ENCODE peak calls at places on chromosomes 5 and 9, in seven cellular contexts. E is BJ, Z is NCI-H1105, C is HFFc6, V is neuronal stem cell, R is tibial nerve, N is sigmoid colon. L is an unnamed sample.

GRCh38 chr5:159220206-159220605 is 10.9 kb upstream of the RNF145 start:
- DNase-seq in E (no peak), Z (no peak), C (no peak), V (no peak), R (no peak), N (no peak), L (no peak)

GRCh38 chr9:87421734-87422133 is 75.9 kb upstream of the DAPK1 start:
- DNase-seq in E (no peak), Z (no peak), C (no peak), V (no peak), R (no peak), N (no peak), L (no peak)

GRCh38 chr5:35860686-35861085 is 4.0 kb downstream of the IL7R start:
- DNase-seq in E (no peak), Z (no peak), C (no peak), V (no peak), R (no peak), N (no peak), L (no peak)

GRCh38 chr5:54580997-54581741 is 63.6 kb downstream of the SNX18 start:
- DNase-seq in E (peak), Z (no peak), C (peak), V (no peak), R (no peak), N (no peak), L (no peak)

GRCh38 chr5:157855404-157855994 is 3.4 kb downstream of the CLINT1 start:
- DNase-seq in E (no peak), Z (no peak), C (peak), V (peak), R (no peak), N (peak), L (peak)

GRCh38 chr5:67315802-67316103 is 119.2 kb upstream of the CD180 start:
- DNase-seq in E (no peak), Z (no peak), C (no peak), V (no peak), R (no peak), N (no peak), L (no peak)

GRCh38 chr5:141513021-141513626 is 24.2 kb downstream of the PCDHGC5 start:
- DNase-seq in E (no peak), Z (peak), C (peak), V (peak), R (no peak), N (no peak), L (peak)

GRCh38 chr9:127204771-127205470 is 59.7 kb upstream of the GARNL3 start:
- DNase-seq in E (no peak), Z (no peak), C (peak), V (no peak), R (no peak), N (peak), L (no peak)

GRCh38 chr9:130174920-130175321 is 2.7 kb downstream of the NCS1 start:
- DNase-seq in E (no peak), Z (no peak), C (no peak), V (no peak), R (no peak), N (peak), L (peak)

GRCh38 chr5:1315709-1316587 is 21.1 kb upstream of the TERT start:
- DNase-seq in E (no peak), Z (peak), C (no peak), V (no peak), R (no peak), N (peak), L (peak)

GRCh38 chr9:131478421-131478868 is 24.3 kb upstream of the POMT1 start:
- DNase-seq in E (no peak), Z (peak), C (no peak), V (peak), R (no peak), N (no peak), L (no peak)

GRCh38 chr9:16321461-16322119 is 548.9 kb downstream of the BNC2 start:
- DNase-seq in E (no peak), Z (no peak), C (peak), V (no peak), R (no peak), N (peak), L (no peak)

GRCh38 chr5:143534764-143535159 is 131.3 kb upstream of the NR3C1 start:
- DNase-seq in E (no peak), Z (no peak), C (no peak), V (no peak), R (no peak), N (no peak), L (no peak)

GRCh38 chr9:69549310-69550202 is 122.6 kb downstream of the APBA1 start:
- DNase-seq in E (no peak), Z (peak), C (peak), V (no peak), R (no peak), N (no peak), L (no peak)

GRCh38 chr5:107806271-107806670 is 135.5 kb upstream of the EFNA5 start:
- DNase-seq in E (no peak), Z (peak), C (no peak), V (no peak), R (no peak), N (no peak), L (no peak)

GRCh38 chr5:16095612-16096011 is 84.0 kb downstream of the MARCHF11 start:
- DNase-seq in E (no peak), Z (no peak), C (no peak), V (no peak), R (no peak), N (no peak), L (no peak)

GRCh38 chr5:9499498-9499876 is 46.4 kb downstream of the SEMA5A start:
- DNase-seq in E (no peak), Z (no peak), C (no peak), V (no peak), R (no peak), N (no peak), L (no peak)

GRCh38 chr9:31807574-31808256 is 576.7 kb upstream of the ACO1 start:
- DNase-seq in E (no peak), Z (no peak), C (no peak), V (no peak), R (no peak), N (no peak), L (no peak)

GRCh38 chr5:154193636-154194035 is 3.1 kb downstream of the GALNT10 start:
- DNase-seq in E (no peak), Z (no peak), C (peak), V (no peak), R (no peak), N (no peak), L (no peak)

GRCh38 chr5:97543158-97543557 is 360.1 kb upstream of the RIOK2 start:
- DNase-seq in E (no peak), Z (no peak), C (no peak), V (no peak), R (no peak), N (no peak), L (no peak)